ENCODE peak calls at places on chromosomes 2 and 18, in four cellular contexts. N is HT1080; E is M059J; D is stimulated activated CD4-positive, alpha-beta T cell treated with anti-CD3 and anti-CD28 coated beads, TNF-alpha, amount 100 ng/mL, for 1 hour. P is an unnamed sample.

GRCh38 chr2:217899231-217900009 is 103.4 kb downstream of the TNS1 start:
- DNase-seq in N (peak), E (peak), D (no peak), P (peak)

GRCh38 chr2:215796160-215796559 is 217.2 kb downstream of the MREG start:
- DNase-seq in N (peak), E (peak), D (no peak), P (peak)

GRCh38 chr2:164412831-164413230 is 208.5 kb downstream of the GRB14 start:
- DNase-seq in N (no peak), E (no peak), D (no peak), P (peak)

GRCh38 chr2:200856806-200857205 is 7.7 kb downstream of the CLK1 start:
- DNase-seq in N (no peak), E (no peak), D (no peak), P (no peak)

GRCh38 chr2:239991689-239992314 is 33.3 kb downstream of the NDUFA10 start:
- DNase-seq in N (peak), E (peak), D (no peak), P (peak)

GRCh38 chr2:72414108-72414507 is 266.4 kb upstream of the CYP26B1 start:
- DNase-seq in N (no peak), E (peak), D (no peak), P (no peak)

GRCh38 chr18:40577255-40577654 is 1377.8 kb upstream of the PIK3C3 start:
- DNase-seq in N (peak), E (peak), D (no peak), P (peak)

GRCh38 chr18:44857744-44858143 is 177.1 kb downstream of the SETBP1 start:
- DNase-seq in N (no peak), E (no peak), D (no peak), P (no peak)